ENCODE peak calls at places on chromosomes 13 and 19, in four cellular contexts. G is K562, O is WTC11, C is HepG2. P is an unnamed sample.
A peak's percentile ranks its signal among the peaks of the same experiment; 100 is the strongest.

GRCh38 chr19:3979289-3979673 is 6.0 kb downstream of the EEF2 start:
- DNase-seq in O (no peak), C (no peak), G (peak; percentile 10), P (no peak)

GRCh38 chr13:59391696-59392095 is 772.0 kb downstream of the DIAPH3 start:
- DNase-seq in O (peak; percentile 48), G (peak; percentile 7), C (peak; percentile 39), P (peak; percentile 38)

GRCh38 chr13:99992912-99993311 is 11.3 kb downstream of the ZIC2 start:
- DNase-seq in C (no peak), G (no peak), O (no peak), P (no peak)

GRCh38 chr13:28530729-28531194 is 35.8 kb upstream of the FLT1 start:
- DNase-seq in G (no peak), O (no peak), C (no peak), P (no peak)

GRCh38 chr13:28251462-28251861 is 113.1 kb downstream of the PAN3 start:
- DNase-seq in O (no peak), G (no peak), C (no peak), P (no peak)

GRCh38 chr13:32314271-32314967 is 744 bp downstream of the ZAR1L start:
- DNase-seq in G (no peak), O (no peak), C (no peak), P (no peak)

GRCh38 chr19:46898731-46899130 is 37.9 kb downstream of the ARHGAP35 start:
- DNase-seq in G (no peak), O (no peak), C (no peak), P (no peak)

GRCh38 chr19:3270908-3271307 is 46.4 kb downstream of the CELF5 start:
- DNase-seq in G (peak; percentile 62), O (peak; percentile 66), C (peak; percentile 43), P (peak; percentile 73)

GRCh38 chr19:54266133-54266532 is 9.1 kb upstream of the LILRB5 start:
- DNase-seq in O (peak; percentile 98), C (peak; percentile 69), G (peak; percentile 70), P (peak; percentile 79)

GRCh38 chr19:4414800-4415251 is 12.4 kb downstream of the CHAF1A start:
- DNase-seq in G (no peak), O (no peak), C (no peak), P (no peak)

GRCh38 chr19:54062643-54063042 is 1.1 kb downstream of the VSTM1 start:
- DNase-seq in O (no peak), G (peak; percentile 4), C (no peak), P (no peak)

GRCh38 chr19:51687791-51688664 is 5.1 kb upstream of the SPACA6 start:
- DNase-seq in O (peak; percentile 64), C (no peak), G (peak; percentile 48), P (peak; percentile 68)

GRCh38 chr13:98853791-98854191 is 101.3 kb upstream of the SLC15A1 start:
- DNase-seq in O (no peak), C (no peak), G (no peak), P (no peak)

GRCh38 chr13:50617134-50617721 is 226.3 kb downstream of the DLEU7 start:
- DNase-seq in C (no peak), O (no peak), G (no peak), P (no peak)

GRCh38 chr13:108268713-108269112 is 805 bp upstream of the TNFSF13B start:
- DNase-seq in C (no peak), O (no peak), G (no peak), P (no peak)

DNA sequence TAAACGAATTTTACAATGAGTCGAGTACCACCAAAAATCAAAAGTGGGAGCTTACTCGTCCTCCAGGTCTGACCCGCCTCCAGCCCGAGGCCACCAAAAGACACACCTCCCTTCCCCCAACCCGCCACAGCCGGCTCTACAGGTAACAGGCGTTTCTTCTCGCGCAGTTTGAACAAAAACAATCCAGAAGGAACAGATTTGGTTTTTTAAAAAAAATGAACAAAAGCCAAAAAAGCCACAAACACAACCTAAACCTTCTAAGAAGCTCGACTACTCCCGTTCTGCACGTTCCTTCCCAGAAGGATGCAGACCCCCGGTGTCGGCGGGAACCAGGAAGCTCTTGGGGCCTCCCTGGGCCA is 667 bp downstream of the ZDHHC20 start:
- DNase-seq in C (no peak), O (peak; percentile 67), G (peak; percentile 20), P (peak; percentile 33)
- TF ChIP-seq NR3C1 in C (no peak), O (no peak), G (no peak), P (no peak)

GRCh38 chr13:75569576-75569975 is 20.0 kb downstream of the UCHL3 start:
- DNase-seq in G (no peak), C (no peak), O (no peak), P (no peak)

GRCh38 chr13:75566658-75567057 is 17.1 kb downstream of the UCHL3 start:
- DNase-seq in G (no peak), C (peak; percentile 31), O (no peak), P (peak; percentile 56)
- TF ChIP-seq NR3C1 in G (no peak), C (no peak), O (no peak), P (no peak)

DNA sequence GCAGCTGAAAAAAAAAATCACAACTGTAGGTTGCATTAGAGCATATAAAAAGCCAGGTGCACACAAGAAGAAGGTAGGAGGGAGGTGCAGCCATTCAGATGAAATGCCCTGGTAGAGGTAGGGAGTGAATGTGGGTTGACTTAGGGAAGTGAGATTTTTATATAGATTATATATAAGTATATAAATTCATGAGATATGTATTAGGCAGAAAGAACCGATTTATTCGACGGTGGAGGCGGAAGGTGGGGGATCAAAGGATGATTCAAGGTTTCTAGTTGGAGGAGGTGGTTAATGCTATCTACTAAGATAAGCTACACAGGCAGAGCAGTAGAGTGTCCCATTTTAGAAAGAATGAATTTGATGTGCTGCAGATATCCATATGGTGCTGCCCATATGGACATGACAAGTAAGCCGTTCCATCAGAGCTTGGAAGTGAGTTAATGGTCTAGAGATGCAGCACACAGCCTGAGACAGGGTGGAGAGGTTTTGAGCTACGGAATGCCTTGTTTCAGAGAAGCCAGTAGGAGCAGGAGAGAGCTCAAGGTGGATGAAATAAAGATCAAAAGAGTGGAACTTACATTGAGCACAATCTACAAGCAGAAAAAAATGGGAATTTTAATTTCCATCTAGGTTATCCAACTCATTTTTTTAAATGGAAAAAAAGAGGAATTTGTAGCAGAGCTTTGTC is 177.4 kb downstream of the PCDH9 start:
- DNase-seq in G (no peak), O (no peak), C (no peak), P (no peak)
- TF ChIP-seq NR3C1 in G (no peak), O (no peak), C (no peak), P (no peak)

GRCh38 chr19:15294591-15294990 is 37.7 kb downstream of the BRD4 start:
- DNase-seq in G (no peak), C (no peak), O (no peak), P (no peak)

GRCh38 chr19:15292140-15292539 is 40.2 kb downstream of the BRD4 start:
- DNase-seq in O (no peak), G (no peak), C (no peak), P (no peak)

GRCh38 chr19:15291666-15292065 is 40.7 kb downstream of the BRD4 start:
- DNase-seq in O (no peak), C (no peak), G (no peak), P (no peak)

GRCh38 chr19:15292847-15293582 is 39.3 kb downstream of the BRD4 start:
- DNase-seq in G (no peak), C (no peak), O (no peak), P (no peak)

DNA sequence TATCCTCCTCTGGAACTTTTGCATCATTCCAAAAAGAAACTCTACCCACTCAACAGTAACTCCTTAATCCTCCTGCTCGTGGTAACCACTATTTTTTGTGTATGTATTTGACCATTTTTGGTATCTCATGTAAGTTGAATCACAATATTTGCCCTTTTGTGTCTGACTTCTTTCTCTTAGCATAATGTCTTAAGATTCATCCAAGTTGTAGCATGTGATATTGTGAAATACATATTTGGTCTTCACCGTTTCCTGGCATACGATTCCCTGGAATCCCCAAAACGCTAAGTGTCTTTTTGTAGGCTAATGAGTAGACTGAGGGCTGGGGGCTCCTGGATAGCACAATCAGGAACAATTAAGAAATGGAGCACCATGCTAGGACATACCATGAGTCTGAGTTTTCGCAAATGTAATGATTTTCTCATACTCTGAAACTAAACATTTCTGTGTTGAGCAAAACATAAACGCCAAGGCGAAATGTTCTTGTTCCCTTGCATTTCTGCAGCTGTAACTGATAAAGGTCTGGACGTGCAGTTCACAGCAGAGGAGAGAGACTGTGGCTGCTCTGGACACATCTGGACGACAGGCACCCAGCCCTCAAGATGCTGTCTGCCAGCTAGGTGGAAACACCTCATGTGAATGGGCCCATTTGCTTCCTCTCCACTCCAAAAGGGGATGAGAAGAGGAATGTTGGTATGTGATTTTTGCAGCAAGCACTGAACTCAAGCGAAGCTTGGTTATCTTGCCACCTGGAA is 38.4 kb downstream of the BRD4 start:
- DNase-seq in O (no peak), C (no peak), G (no peak), P (no peak)
- TF ChIP-seq NR3C1 in O (no peak), C (no peak), G (no peak), P (no peak)

GRCh38 chr19:1088419-1089066 is 6.6 kb downstream of the POLR2E start:
- DNase-seq in G (no peak), C (no peak), O (no peak), P (no peak)

GRCh38 chr19:1089126-1089771 is 5.9 kb downstream of the POLR2E start:
- DNase-seq in C (no peak), G (no peak), O (no peak), P (no peak)

GRCh38 chr19:1089891-1090290 is 5.3 kb downstream of the POLR2E start:
- DNase-seq in O (no peak), G (no peak), C (no peak), P (no peak)

GRCh38 chr19:1086618-1087017 is 8.6 kb downstream of the POLR2E start:
- DNase-seq in C (no peak), G (no peak), O (no peak), P (no peak)

DNA sequence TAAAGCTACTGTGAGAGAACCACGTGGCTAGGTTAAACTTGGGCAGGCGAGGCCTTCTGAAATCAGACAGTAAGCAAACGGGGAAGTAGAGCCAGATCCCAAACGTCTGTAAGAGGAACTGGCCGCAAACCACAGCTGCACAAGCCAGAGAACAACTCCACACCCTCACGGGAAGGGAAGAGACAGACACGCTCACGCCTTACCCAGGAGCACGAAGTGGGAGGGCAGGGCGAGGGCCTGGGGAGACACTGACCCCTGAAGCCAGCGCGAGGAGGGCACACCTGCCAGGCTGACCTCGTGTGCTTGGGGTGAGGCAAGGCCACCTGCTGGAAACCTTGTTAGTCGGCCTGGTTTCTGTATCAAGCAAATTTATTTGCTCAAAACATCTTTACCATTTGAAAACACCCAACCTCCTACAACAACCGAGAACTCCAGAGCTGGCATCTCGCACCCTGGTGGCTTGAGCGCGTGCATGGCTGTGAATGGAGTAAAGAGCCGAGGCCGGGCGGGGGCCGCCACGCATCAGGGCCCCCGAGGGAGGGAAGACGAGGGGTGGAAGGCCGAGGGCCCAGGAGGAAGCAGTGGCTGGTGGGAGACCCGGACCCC is 7.3 kb downstream of the POLR2E start:
- DNase-seq in C (no peak), O (no peak), G (no peak), P (no peak)
- TF ChIP-seq NR3C1 in C (no peak), O (no peak), G (no peak), P (no peak)

DNA sequence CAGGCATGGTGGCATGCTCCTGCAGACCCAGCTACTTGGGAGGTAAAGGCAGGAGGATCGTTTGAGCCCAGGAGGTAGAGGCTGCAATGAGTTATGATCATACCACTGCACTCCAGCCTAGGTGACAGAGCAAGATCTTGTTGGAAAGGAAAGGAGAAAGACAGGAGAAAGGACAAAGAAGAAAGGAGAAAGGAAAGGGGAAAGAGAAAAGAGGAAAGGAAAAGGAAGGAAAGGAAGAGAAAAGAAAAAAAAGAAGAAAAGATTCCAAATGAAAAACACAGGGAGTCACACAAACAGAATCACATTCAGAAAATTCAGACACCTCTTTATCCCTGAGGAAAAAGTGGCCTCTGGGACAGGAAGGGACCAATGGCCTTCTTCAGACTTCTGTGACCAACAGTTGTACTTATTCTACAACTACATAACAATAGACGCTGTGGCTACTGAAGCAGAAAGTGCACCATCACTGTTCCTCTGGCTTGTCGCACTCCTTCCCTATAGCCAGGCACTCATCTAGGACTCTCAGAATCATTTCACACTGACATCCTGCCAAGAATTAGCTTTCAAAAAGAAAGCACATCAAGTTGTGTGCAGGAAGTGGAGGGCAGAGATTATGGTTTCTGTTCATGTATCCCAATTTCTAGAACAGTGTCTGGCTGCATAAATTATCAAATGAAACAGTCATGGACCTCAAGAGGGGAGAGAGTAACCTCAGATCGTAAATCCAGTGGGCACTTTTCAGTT is 5.9 kb downstream of the MTMR6 start:
- DNase-seq in O (no peak), C (no peak), G (no peak), P (no peak)
- TF ChIP-seq NR3C1 in O (no peak), C (no peak), G (no peak), P (no peak)